ENCODE peak calls at places on chromosomes 11 and 22, in nine cellular contexts. One of them, this sample, is unnamed.

GRCh38 chr22:17133137-17133536 is 12.0 kb upstream of the TMEM121B start:
- DNase-seq in caudate nucleus: no peak
- DNase-seq in H9: no peak
- DNase-seq in AG04450: no peak
- DNase-seq in body of pancreas: no peak
- DNase-seq in MM.1S: no peak
- DNase-seq in heart left ventricle: no peak
- DNase-seq in PC-3: no peak
- DNase-seq in mesendoderm: no peak
- DNase-seq in this sample: no peak

GRCh38 chr22:43333156-43333555 is 10.0 kb downstream of the SCUBE1 start:
- DNase-seq in PC-3: no peak
- DNase-seq in caudate nucleus: no peak
- DNase-seq in heart left ventricle: no peak
- DNase-seq in H9: no peak
- DNase-seq in mesendoderm: no peak
- DNase-seq in AG04450: no peak
- DNase-seq in body of pancreas: no peak
- DNase-seq in MM.1S: no peak
- DNase-seq in this sample: no peak

GRCh38 chr11:34423300-34423699 is 15.4 kb upstream of the CAT start:
- DNase-seq in PC-3: no peak
- DNase-seq in caudate nucleus: no peak
- DNase-seq in mesendoderm: peak
- DNase-seq in MM.1S: no peak
- DNase-seq in AG04450: no peak
- DNase-seq in H9: no peak
- DNase-seq in body of pancreas: no peak
- DNase-seq in heart left ventricle: no peak
- DNase-seq in this sample: no peak

GRCh38 chr22:38122616-38123015 is 12.1 kb upstream of the BAIAP2L2 start:
- DNase-seq in H9: no peak
- DNase-seq in AG04450: no peak
- DNase-seq in heart left ventricle: no peak
- DNase-seq in body of pancreas: no peak
- DNase-seq in caudate nucleus: no peak
- DNase-seq in PC-3: no peak
- DNase-seq in MM.1S: no peak
- DNase-seq in mesendoderm: no peak
- DNase-seq in this sample: no peak

GRCh38 chr11:76654980-76655379 is 15.6 kb downstream of the LRRC32 start:
- DNase-seq in mesendoderm: no peak
- DNase-seq in heart left ventricle: no peak
- DNase-seq in AG04450: no peak
- DNase-seq in PC-3: no peak
- DNase-seq in H9: peak
- DNase-seq in body of pancreas: no peak
- DNase-seq in MM.1S: no peak
- DNase-seq in caudate nucleus: no peak
- DNase-seq in this sample: no peak

GRCh38 chr22:29244785-29245625 is 22.8 kb downstream of the RHBDD3 start:
- DNase-seq in caudate nucleus: no peak
- DNase-seq in mesendoderm: no peak
- DNase-seq in MM.1S: no peak
- DNase-seq in AG04450: no peak
- DNase-seq in H9: no peak
- DNase-seq in heart left ventricle: no peak
- DNase-seq in PC-3: no peak
- DNase-seq in body of pancreas: no peak
- DNase-seq in this sample: no peak

GRCh38 chr11:120128392-120129172 is 9.3 kb downstream of the TRIM29 start:
- DNase-seq in heart left ventricle: no peak
- DNase-seq in caudate nucleus: no peak
- DNase-seq in H9: no peak
- DNase-seq in PC-3: peak
- DNase-seq in body of pancreas: no peak
- DNase-seq in mesendoderm: no peak
- DNase-seq in AG04450: no peak
- DNase-seq in MM.1S: no peak
- DNase-seq in this sample: peak

GRCh38 chr11:60204922-60205321 is 22.0 kb upstream of the MS4A6A start:
- DNase-seq in H9: no peak
- DNase-seq in mesendoderm: no peak
- DNase-seq in heart left ventricle: no peak
- DNase-seq in AG04450: no peak
- DNase-seq in body of pancreas: no peak
- DNase-seq in MM.1S: no peak
- DNase-seq in caudate nucleus: no peak
- DNase-seq in PC-3: no peak
- DNase-seq in this sample: no peak

GRCh38 chr11:85813721-85814120 is 2.8 kb upstream of the SYTL2 start:
- DNase-seq in MM.1S: no peak
- DNase-seq in heart left ventricle: no peak
- DNase-seq in mesendoderm: no peak
- DNase-seq in caudate nucleus: no peak
- DNase-seq in PC-3: peak
- DNase-seq in H9: no peak
- DNase-seq in body of pancreas: no peak
- DNase-seq in AG04450: no peak
- DNase-seq in this sample: no peak

GRCh38 chr11:73139476-73140198 is 2.5 kb downstream of the FCHSD2 start:
- DNase-seq in MM.1S: no peak
- DNase-seq in caudate nucleus: no peak
- DNase-seq in H9: no peak
- DNase-seq in body of pancreas: no peak
- DNase-seq in PC-3: peak
- DNase-seq in AG04450: no peak
- DNase-seq in heart left ventricle: no peak
- DNase-seq in mesendoderm: no peak
- DNase-seq in this sample: peak

GRCh38 chr11:76173663-76174062 is 32.6 kb downstream of the WNT11 start:
- DNase-seq in mesendoderm: no peak
- DNase-seq in caudate nucleus: no peak
- DNase-seq in H9: no peak
- DNase-seq in AG04450: no peak
- DNase-seq in MM.1S: no peak
- DNase-seq in PC-3: peak
- DNase-seq in body of pancreas: no peak
- DNase-seq in heart left ventricle: no peak
- DNase-seq in this sample: no peak

GRCh38 chr11:58394195-58394594 is 12.5 kb downstream of the OR5B3 start:
- DNase-seq in MM.1S: no peak
- DNase-seq in body of pancreas: no peak
- DNase-seq in H9: no peak
- DNase-seq in PC-3: peak
- DNase-seq in mesendoderm: peak
- DNase-seq in AG04450: peak
- DNase-seq in caudate nucleus: no peak
- DNase-seq in heart left ventricle: no peak
- DNase-seq in this sample: peak

GRCh38 chr11:12249590-12250260 is 127.6 kb upstream of the PARVA start:
- DNase-seq in H9: no peak
- DNase-seq in heart left ventricle: no peak
- DNase-seq in caudate nucleus: no peak
- DNase-seq in body of pancreas: peak
- DNase-seq in PC-3: no peak
- DNase-seq in AG04450: no peak
- DNase-seq in mesendoderm: no peak
- DNase-seq in MM.1S: no peak
- DNase-seq in this sample: no peak

GRCh38 chr11:113991170-113991569 is 16.3 kb downstream of the HTR3A start:
- DNase-seq in mesendoderm: peak
- DNase-seq in PC-3: peak
- DNase-seq in H9: peak
- DNase-seq in AG04450: no peak
- DNase-seq in caudate nucleus: no peak
- DNase-seq in body of pancreas: no peak
- DNase-seq in heart left ventricle: no peak
- DNase-seq in MM.1S: peak
- DNase-seq in this sample: peak

GRCh38 chr11:110716361-110716760 is 4.1 kb upstream of the ARHGAP20 start:
- DNase-seq in heart left ventricle: no peak
- DNase-seq in body of pancreas: no peak
- DNase-seq in MM.1S: no peak
- DNase-seq in H9: no peak
- DNase-seq in AG04450: no peak
- DNase-seq in caudate nucleus: no peak
- DNase-seq in mesendoderm: no peak
- DNase-seq in PC-3: no peak
- DNase-seq in this sample: no peak

GRCh38 chr11:113725883-113726405 is 19.8 kb upstream of the TMPRSS5 start:
- DNase-seq in caudate nucleus: no peak
- DNase-seq in PC-3: peak
- DNase-seq in MM.1S: no peak
- DNase-seq in body of pancreas: no peak
- DNase-seq in mesendoderm: no peak
- DNase-seq in heart left ventricle: no peak
- DNase-seq in H9: no peak
- DNase-seq in AG04450: no peak
- DNase-seq in this sample: no peak

GRCh38 chr22:28146401-28147304 is 227.6 kb upstream of the PITPNB start:
- DNase-seq in mesendoderm: no peak
- DNase-seq in AG04450: no peak
- DNase-seq in MM.1S: peak
- DNase-seq in H9: no peak
- DNase-seq in body of pancreas: no peak
- DNase-seq in PC-3: no peak
- DNase-seq in caudate nucleus: no peak
- DNase-seq in heart left ventricle: no peak
- DNase-seq in this sample: no peak

GRCh38 chr11:102204174-102204573 is 93.9 kb downstream of the YAP1 start:
- DNase-seq in mesendoderm: no peak
- DNase-seq in body of pancreas: no peak
- DNase-seq in PC-3: peak
- DNase-seq in H9: no peak
- DNase-seq in caudate nucleus: no peak
- DNase-seq in heart left ventricle: no peak
- DNase-seq in MM.1S: no peak
- DNase-seq in AG04450: no peak
- DNase-seq in this sample: no peak
- H3K27ac ChIP-seq in mesendoderm: no peak
- H3K27ac ChIP-seq in body of pancreas: no peak
- H3K27ac ChIP-seq in PC-3: no peak
- H3K27ac ChIP-seq in H9: no peak
- H3K27ac ChIP-seq in caudate nucleus: no peak
- H3K27ac ChIP-seq in heart left ventricle: no peak
- H3K27ac ChIP-seq in MM.1S: no peak
- H3K27ac ChIP-seq in AG04450: no peak
- H3K27ac ChIP-seq in this sample: no peak

DNA sequence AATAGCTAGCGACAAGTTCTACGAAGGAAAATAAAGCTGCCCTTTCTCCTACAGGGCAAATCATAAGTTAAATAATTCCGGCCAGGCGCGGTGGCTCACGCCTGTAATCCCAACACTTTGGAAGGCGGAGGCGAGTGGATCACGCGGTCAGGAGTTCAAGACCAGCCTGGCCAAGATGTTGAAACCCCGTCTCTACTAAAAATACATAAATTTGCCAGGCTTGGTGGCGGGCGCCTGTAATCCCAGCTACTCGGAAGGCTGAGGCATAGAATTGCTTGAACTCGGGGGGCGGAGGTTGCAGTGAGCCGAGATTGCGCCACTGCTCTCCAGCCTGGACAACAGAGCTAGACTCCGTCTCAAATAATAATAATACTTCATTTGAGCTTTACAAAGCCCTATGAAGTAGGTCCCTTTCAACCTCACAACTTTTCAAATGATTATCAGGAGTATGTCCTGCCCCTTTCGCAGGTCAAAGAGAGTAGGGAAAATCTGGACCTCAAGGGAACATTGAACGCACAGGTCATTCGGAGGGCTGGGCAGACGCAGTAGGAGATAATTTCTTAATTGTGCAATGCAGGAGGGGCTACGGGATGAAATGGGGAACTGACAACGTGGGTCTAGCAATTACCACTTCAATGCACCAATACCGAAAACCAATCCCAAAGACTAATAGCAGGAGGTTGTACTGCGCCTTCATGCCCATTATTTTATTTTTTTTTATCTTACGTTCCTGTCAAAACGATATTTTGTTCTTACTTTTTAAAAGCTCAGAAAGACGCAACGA is 590 bp downstream of the COMMD9 start:
- DNase-seq in H9: no peak
- DNase-seq in heart left ventricle: no peak
- DNase-seq in PC-3: no peak
- DNase-seq in body of pancreas: no peak
- DNase-seq in mesendoderm: peak
- DNase-seq in caudate nucleus: no peak
- DNase-seq in AG04450: no peak
- DNase-seq in MM.1S: no peak
- DNase-seq in this sample: no peak
- H3K27ac ChIP-seq in H9: no peak
- H3K27ac ChIP-seq in heart left ventricle: no peak
- H3K27ac ChIP-seq in PC-3: no peak
- H3K27ac ChIP-seq in body of pancreas: peak
- H3K27ac ChIP-seq in mesendoderm: no peak
- H3K27ac ChIP-seq in caudate nucleus: no peak
- H3K27ac ChIP-seq in AG04450: no peak
- H3K27ac ChIP-seq in MM.1S: no peak
- H3K27ac ChIP-seq in this sample: peak

DNA sequence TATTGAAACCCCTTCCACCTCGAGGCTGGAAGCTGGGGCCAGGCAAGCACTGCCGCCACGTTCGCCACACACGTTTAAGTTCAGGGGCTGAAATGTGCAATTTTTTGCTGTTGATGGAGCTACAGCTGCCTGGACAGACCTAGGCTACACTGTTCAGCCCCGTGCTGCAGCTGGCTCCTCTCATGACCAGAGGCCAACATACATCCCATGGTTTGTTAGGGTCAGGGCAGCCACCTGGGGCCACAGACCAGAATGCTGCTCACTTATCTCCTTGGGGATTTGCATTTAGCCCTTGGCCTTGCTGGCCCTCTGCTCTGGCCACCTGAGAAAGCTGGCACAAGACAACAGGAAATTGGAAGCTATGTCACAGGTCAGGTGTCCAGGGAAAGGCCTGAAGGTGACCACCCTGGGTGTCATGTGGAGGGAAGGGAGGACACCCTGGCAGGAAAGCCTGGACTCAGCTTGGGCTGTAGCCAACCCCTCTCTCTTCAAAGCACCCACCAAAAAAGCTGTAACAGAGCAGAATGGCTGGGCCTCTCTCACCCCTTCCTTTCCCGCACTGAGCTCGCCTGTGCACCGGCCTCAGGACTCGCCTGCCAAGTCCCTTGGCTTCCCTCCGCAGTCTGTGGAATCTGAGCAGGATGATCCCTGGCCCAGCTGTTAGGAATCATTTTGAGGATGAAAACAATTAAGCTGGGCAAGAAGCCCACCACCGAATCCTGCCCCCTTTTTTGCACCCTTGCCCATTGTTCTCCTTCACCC is 86.3 kb downstream of the SNX19 start:
- DNase-seq in mesendoderm: no peak
- DNase-seq in MM.1S: no peak
- DNase-seq in H9: no peak
- DNase-seq in AG04450: no peak
- DNase-seq in caudate nucleus: no peak
- DNase-seq in body of pancreas: no peak
- DNase-seq in heart left ventricle: peak
- DNase-seq in PC-3: no peak
- DNase-seq in this sample: no peak
- H3K27ac ChIP-seq in mesendoderm: no peak
- H3K27ac ChIP-seq in MM.1S: peak
- H3K27ac ChIP-seq in H9: no peak
- H3K27ac ChIP-seq in AG04450: no peak
- H3K27ac ChIP-seq in caudate nucleus: no peak
- H3K27ac ChIP-seq in body of pancreas: no peak
- H3K27ac ChIP-seq in heart left ventricle: no peak
- H3K27ac ChIP-seq in PC-3: no peak
- H3K27ac ChIP-seq in this sample: no peak

GRCh38 chr11:773425-773824 is 3.9 kb downstream of the GATD1 start:
- DNase-seq in AG04450: no peak
- DNase-seq in PC-3: no peak
- DNase-seq in MM.1S: peak
- DNase-seq in H9: no peak
- DNase-seq in mesendoderm: no peak
- DNase-seq in body of pancreas: no peak
- DNase-seq in caudate nucleus: no peak
- DNase-seq in heart left ventricle: no peak
- DNase-seq in this sample: no peak
- H3K27ac ChIP-seq in AG04450: no peak
- H3K27ac ChIP-seq in PC-3: no peak
- H3K27ac ChIP-seq in MM.1S: no peak
- H3K27ac ChIP-seq in H9: no peak
- H3K27ac ChIP-seq in mesendoderm: no peak
- H3K27ac ChIP-seq in body of pancreas: no peak
- H3K27ac ChIP-seq in caudate nucleus: peak
- H3K27ac ChIP-seq in heart left ventricle: no peak
- H3K27ac ChIP-seq in this sample: no peak